ENCODE peak calls at places on chromosomes 5 and 9, in five cellular contexts. W is endothelial cell, N is BJ, Z is psoas muscle, E is HFF-Myc. R is an unnamed sample.

GRCh38 chr9:122051401-122052346 is 41.4 kb downstream of the TTLL11 start:
- DNase-seq in W (no peak), N (no peak), Z (no peak), E (no peak), R (no peak)

GRCh38 chr5:143177263-143177994 is 226.1 kb downstream of the NR3C1 start:
- DNase-seq in W (no peak), N (no peak), Z (peak; percentile 77), E (no peak), R (no peak)

GRCh38 chr5:180830253-180831138 is 27.9 kb upstream of the MGAT1 start:
- DNase-seq in W (no peak), N (no peak), Z (peak; percentile 84), E (no peak), R (peak; percentile 87)

GRCh38 chr5:26388946-26389345 is 649.4 kb downstream of the CDH9 start:
- DNase-seq in W (no peak), N (no peak), Z (no peak), E (no peak), R (no peak)

GRCh38 chr9:89760123-89760522 is 155.3 kb downstream of the GADD45G start:
- DNase-seq in W (no peak), N (no peak), Z (no peak), E (no peak), R (no peak)

GRCh38 chr9:106869458-106869857 is 6.5 kb downstream of the ZNF462 start:
- DNase-seq in W (no peak), N (no peak), Z (no peak), E (no peak), R (no peak)

GRCh38 chr5:126490167-126490937 is 67.1 kb downstream of the GRAMD2B start:
- DNase-seq in W (no peak), N (peak; percentile 66), Z (no peak), E (peak; percentile 39), R (no peak)

GRCh38 chr9:110410926-110411325 is 73.3 kb upstream of the TXNDC8 start:
- DNase-seq in W (no peak), N (no peak), Z (no peak), E (no peak), R (no peak)

GRCh38 chr5:153425914-153426313 is 64.6 kb upstream of the GRIA1 start:
- DNase-seq in W (peak; percentile 6), N (no peak), Z (no peak), E (no peak), R (no peak)

GRCh38 chr9:706073-706472 is 135.4 kb upstream of the DMRT1 start:
- DNase-seq in W (no peak), N (no peak), Z (no peak), E (no peak), R (no peak)

GRCh38 chr9:88586452-88586851 is 51.5 kb downstream of the NXNL2 start:
- DNase-seq in W (no peak), N (peak; percentile 24), Z (no peak), E (no peak), R (no peak)

GRCh38 chr5:110112355-110112754 is 422.6 kb downstream of the MAN2A1 start:
- DNase-seq in W (no peak), N (no peak), Z (no peak), E (no peak), R (no peak)

GRCh38 chr5:92505925-92506324 is 1075.1 kb downstream of the NR2F1-AS1 start:
- DNase-seq in W (no peak), N (no peak), Z (no peak), E (no peak), R (no peak)

GRCh38 chr9:98967680-98968079 is 24.0 kb downstream of the COL15A1 start:
- DNase-seq in W (no peak), N (no peak), Z (no peak), E (no peak), R (no peak)

GRCh38 chr9:108634164-108634563 is 221.6 kb downstream of the ACTL7B start:
- DNase-seq in W (no peak), N (no peak), Z (no peak), E (no peak), R (no peak)

GRCh38 chr9:5851445-5851844 is 18.5 kb upstream of the ERMP1 start:
- DNase-seq in W (no peak), N (no peak), Z (no peak), E (no peak), R (no peak)

GRCh38 chr9:15231788-15232635 is 75.0 kb downstream of the TTC39B start:
- DNase-seq in W (peak; percentile 33), N (no peak), Z (no peak), E (no peak), R (no peak)

GRCh38 chr5:14032944-14033343 is 88.5 kb upstream of the DNAH5 start:
- DNase-seq in W (no peak), N (no peak), Z (no peak), E (no peak), R (no peak)

GRCh38 chr5:92944903-92945629 is 636.0 kb downstream of the NR2F1-AS1 start:
- DNase-seq in W (no peak), N (peak; percentile 47), Z (no peak), E (peak; percentile 1), R (no peak)

GRCh38 chr9:70613024-70613768 is 198.7 kb upstream of the KLF9 start:
- DNase-seq in W (no peak), N (no peak), Z (no peak), E (no peak), R (no peak)

GRCh38 chr5:112417931-112418358 is 1.1 kb downstream of the EPB41L4A start:
- DNase-seq in W (peak; percentile 7), N (no peak), Z (peak; percentile 54), E (no peak), R (peak; percentile 65)

GRCh38 chr5:132273631-132274030 is 16.1 kb downstream of the PDLIM4 start:
- DNase-seq in W (no peak), N (no peak), Z (no peak), E (no peak), R (no peak)

GRCh38 chr5:101425345-101425744 is 522.3 kb upstream of the ST8SIA4 start:
- DNase-seq in W (no peak), N (no peak), Z (no peak), E (no peak), R (no peak)

GRCh38 chr5:100900796-100901731 is 2.0 kb downstream of the ST8SIA4 start:
- DNase-seq in W (peak; percentile 74), N (no peak), Z (peak; percentile 79), E (no peak), R (peak; percentile 88)

GRCh38 chr5:30928966-30929365 is 264.5 kb upstream of the CDH6 start:
- DNase-seq in W (no peak), N (no peak), Z (no peak), E (no peak), R (no peak)

GRCh38 chr5:163245584-163245983 is 191.8 kb upstream of the CCNG1 start:
- DNase-seq in W (no peak), N (no peak), Z (no peak), E (no peak), R (no peak)

GRCh38 chr9:78682206-78682605 is 385.3 kb downstream of the PSAT1 start:
- DNase-seq in W (no peak), N (no peak), Z (no peak), E (no peak), R (no peak)

DNA sequence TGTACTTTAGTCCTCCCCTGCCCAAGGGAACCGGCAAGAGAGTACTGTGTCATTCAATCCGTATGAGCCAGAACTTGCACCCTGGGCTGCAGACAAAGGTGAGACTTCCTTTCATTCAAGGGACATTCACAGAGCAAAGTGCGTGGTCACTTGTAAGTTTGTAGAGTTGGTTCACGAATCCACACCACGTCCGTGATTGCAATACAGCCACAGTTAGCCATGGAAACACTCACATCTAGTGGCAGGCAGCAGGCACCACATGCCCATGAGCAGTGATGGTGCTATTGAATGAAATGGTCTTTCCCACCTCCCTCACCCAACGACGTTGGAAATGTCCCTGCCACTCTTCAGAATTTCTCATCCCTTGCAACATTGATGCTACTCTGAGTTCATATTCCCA is 72.6 kb downstream of the SYK start:
- DNase-seq in W (no peak), N (no peak), Z (no peak), E (no peak), R (no peak)
- TF ChIP-seq CTCF in W (no peak), N (no peak), Z (no peak), E (peak; percentile 4), R (no peak)

DNA sequence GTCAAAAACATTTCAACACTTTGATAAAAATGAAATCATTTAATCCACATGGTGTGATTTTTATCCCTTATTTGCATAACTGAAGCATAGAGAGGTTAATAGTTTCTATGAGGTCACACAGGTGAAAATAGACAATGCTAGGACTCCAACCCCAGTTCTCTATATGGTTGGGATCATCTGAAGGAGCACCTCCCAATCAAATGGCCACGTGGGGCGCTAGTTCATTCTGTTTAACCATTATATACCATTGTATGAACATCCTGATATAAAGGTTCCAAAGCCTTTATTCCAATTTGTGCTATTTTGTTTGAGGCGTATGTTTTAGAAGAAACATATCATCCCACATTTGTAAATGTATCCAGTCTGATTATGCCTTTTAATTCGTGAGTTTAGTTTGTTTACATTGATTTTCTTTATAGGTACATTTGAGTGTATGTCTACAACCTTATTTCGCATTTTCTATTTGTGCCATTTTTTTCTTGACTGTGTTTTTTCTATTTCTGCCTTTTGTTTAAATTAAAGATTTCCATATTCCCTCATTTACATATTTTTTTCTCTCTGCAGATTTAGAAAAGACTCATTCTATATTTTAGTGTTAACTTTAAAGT is 1092.0 kb downstream of the MAT2B start:
- DNase-seq in W (peak; percentile 18), N (no peak), Z (no peak), E (no peak), R (no peak)
- TF ChIP-seq CTCF in W (peak; percentile 51), N (no peak), Z (no peak), E (no peak), R (no peak)

DNA sequence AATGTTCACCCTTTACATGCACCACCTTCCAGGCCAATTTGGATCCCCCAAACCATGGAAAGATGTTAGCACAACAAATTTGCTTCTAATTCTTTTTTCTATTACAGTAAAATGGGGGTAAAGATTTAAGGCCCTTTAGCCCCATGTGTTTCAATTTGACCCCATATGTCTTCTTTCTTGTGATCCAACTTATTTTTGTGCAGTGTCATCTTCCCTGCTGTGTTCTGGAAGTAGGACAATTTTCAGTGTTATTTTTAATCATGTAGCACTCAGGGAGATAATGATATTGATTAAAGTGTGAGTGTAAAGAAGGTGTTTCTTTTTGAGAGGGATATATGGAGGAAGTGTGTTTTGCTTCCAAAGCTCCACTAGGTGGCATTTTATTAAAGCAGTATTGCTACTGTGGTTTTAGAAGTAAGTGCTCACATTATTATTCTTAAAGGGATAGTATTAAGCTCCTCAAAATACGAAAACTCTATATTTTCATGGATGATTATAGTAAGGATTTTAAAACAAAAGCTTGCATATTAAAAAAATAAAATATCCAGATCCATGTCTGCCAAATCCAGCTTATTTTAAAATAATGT is 118.7 kb upstream of the ATP10B start:
- DNase-seq in W (no peak), N (no peak), Z (no peak), E (no peak), R (no peak)
- TF ChIP-seq CTCF in W (peak; percentile 55), N (no peak), Z (peak; percentile 13), E (no peak), R (peak; percentile 14)

DNA sequence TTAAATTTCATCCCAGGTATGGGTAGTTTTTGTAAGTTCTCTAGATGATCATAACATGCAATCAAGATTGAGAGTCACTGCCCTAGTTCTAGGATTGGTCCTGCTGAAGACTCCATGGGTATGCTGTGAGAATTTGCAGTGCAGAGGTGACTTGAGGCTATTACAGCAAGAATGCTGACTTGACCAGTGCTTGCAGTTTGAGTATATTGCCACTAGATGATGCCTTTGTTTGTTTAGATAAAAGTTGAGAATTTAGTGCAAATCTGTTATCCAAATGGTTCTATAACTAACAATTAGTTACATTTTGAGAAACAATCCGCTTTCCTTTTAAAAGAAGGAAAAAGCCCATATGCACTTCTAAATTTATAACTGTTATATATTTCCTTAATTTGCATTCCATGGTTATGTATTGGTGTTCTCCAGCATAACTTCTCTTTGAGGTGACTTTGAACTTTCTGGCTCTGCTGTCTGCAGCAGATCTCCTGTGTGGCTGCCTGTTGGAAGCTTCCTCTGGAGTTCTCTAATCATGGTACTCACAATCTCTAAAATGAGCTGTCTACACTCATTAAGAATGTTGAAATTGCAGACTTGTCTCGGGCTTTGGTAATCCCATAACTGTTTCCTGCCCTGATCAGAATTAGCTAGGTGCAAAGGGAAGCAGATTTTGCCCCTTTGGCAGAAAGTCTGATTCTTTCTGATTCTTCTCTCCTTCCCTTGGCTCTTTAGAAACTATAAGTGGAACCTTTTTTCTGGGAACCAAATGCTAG is 24.9 kb downstream of the MELK start:
- DNase-seq in W (peak; percentile 9), N (no peak), Z (no peak), E (no peak), R (no peak)
- TF ChIP-seq CTCF in W (peak; percentile 60), N (peak; percentile 84), Z (peak; percentile 17), E (peak; percentile 45), R (peak; percentile 27)

R was measured in lower lobe of right lung.